ENCODE peak calls at places on chromosomes 1 and 21, in ten cellular contexts. U is HepG2, P is K562, B is stomach, L is GM12878, X is ovary, C is A549, H is tibial nerve, A is sigmoid colon, V is suprapubic skin. S is an unnamed sample.

GRCh38 chr21:14545906-14546480 is at the start of gene SAMSN1:
- DNase-seq in U (no peak), P (peak), B (peak), L (peak), X (no peak), C (no peak), H (no peak), A (peak), V (no peak), S (peak)

GRCh38 chr1:39896909-39897685 is 4.6 kb downstream of the MYCL start:
- DNase-seq in U (no peak), P (peak), B (no peak), L (no peak), X (no peak), C (no peak), H (no peak), A (no peak), V (no peak), S (no peak)

GRCh38 chr1:244092293-244093264 is 41.5 kb downstream of the ZBTB18 start:
- DNase-seq in U (no peak), P (no peak), B (no peak), L (no peak), X (no peak), C (peak), H (no peak), A (no peak), V (no peak), S (peak)

GRCh38 chr1:7831458-7831857 is 21.4 kb downstream of the UTS2 start:
- DNase-seq in U (no peak), P (peak), B (no peak), L (no peak), X (no peak), C (no peak), H (no peak), A (no peak), V (no peak), S (no peak)

GRCh38 chr1:20212685-20213331 is 26.5 kb upstream of the PLA2G2C start:
- DNase-seq in U (peak), P (peak), B (peak), L (no peak), X (peak), C (peak), H (no peak), A (peak), V (peak), S (peak)

GRCh38 chr1:210692796-210693195 is 364.1 kb downstream of the HHAT start:
- DNase-seq in U (no peak), P (no peak), B (no peak), L (no peak), X (no peak), C (no peak), H (no peak), A (no peak), V (no peak), S (no peak)

GRCh38 chr1:6351480-6352137 is 42.0 kb downstream of the ACOT7 start:
- DNase-seq in U (no peak), P (no peak), B (peak), L (no peak), X (no peak), C (no peak), H (no peak), A (peak), V (no peak), S (peak)

GRCh38 chr1:170891872-170892271 is 43.5 kb upstream of the MROH9 start:
- DNase-seq in U (no peak), P (no peak), B (no peak), L (no peak), X (no peak), C (no peak), H (no peak), A (no peak), V (no peak), S (peak)

GRCh38 chr21:45552696-45553391 is 10.6 kb upstream of the SLC19A1 start:
- DNase-seq in U (no peak), P (no peak), B (no peak), L (no peak), X (no peak), C (no peak), H (no peak), A (peak), V (peak), S (no peak)

GRCh38 chr1:163928649-163929048 is 606.9 kb downstream of the NUF2 start:
- DNase-seq in U (no peak), P (no peak), B (no peak), L (no peak), X (no peak), C (no peak), H (no peak), A (no peak), V (no peak), S (no peak)

GRCh38 chr1:82318921-82319320 is 518.2 kb downstream of the ADGRL2 start:
- DNase-seq in U (no peak), P (no peak), B (no peak), L (no peak), X (no peak), C (no peak), H (no peak), A (no peak), V (no peak), S (no peak)

GRCh38 chr1:156639601-156640101 is 2.3 kb upstream of the BCAN start:
- DNase-seq in U (no peak), P (no peak), B (no peak), L (no peak), X (no peak), C (no peak), H (no peak), A (no peak), V (no peak), S (no peak)

GRCh38 chr1:154170547-154171221 is 15.8 kb upstream of the NUP210L start:
- DNase-seq in U (no peak), P (no peak), B (no peak), L (no peak), X (no peak), C (no peak), H (no peak), A (no peak), V (no peak), S (no peak)

GRCh38 chr1:163796394-163796821 is 474.7 kb downstream of the NUF2 start:
- DNase-seq in U (no peak), P (no peak), B (no peak), L (no peak), X (peak), C (peak), H (no peak), A (no peak), V (no peak), S (no peak)

GRCh38 chr1:198848649-198849048 is 209.8 kb downstream of the PTPRC start:
- DNase-seq in U (no peak), P (no peak), B (no peak), L (no peak), X (no peak), C (no peak), H (no peak), A (no peak), V (no peak), S (no peak)

GRCh38 chr1:34688358-34688757 is 66.5 kb upstream of the GJB5 start:
- DNase-seq in U (peak), P (no peak), B (no peak), L (no peak), X (no peak), C (no peak), H (no peak), A (no peak), V (no peak), S (peak)

GRCh38 chr1:34693081-34693480 is 61.8 kb upstream of the GJB5 start:
- DNase-seq in U (no peak), P (no peak), B (no peak), L (no peak), X (no peak), C (no peak), H (no peak), A (no peak), V (no peak), S (no peak)

GRCh38 chr1:34686531-34686930 is 68.3 kb upstream of the GJB5 start:
- DNase-seq in U (no peak), P (no peak), B (no peak), L (no peak), X (no peak), C (no peak), H (no peak), A (no peak), V (no peak), S (no peak)

GRCh38 chr1:34694383-34694782 is 60.5 kb upstream of the GJB5 start:
- DNase-seq in U (no peak), P (no peak), B (no peak), L (no peak), X (no peak), C (no peak), H (no peak), A (no peak), V (no peak), S (no peak)

GRCh38 chr1:34690269-34690668 is 64.6 kb upstream of the GJB5 start:
- DNase-seq in U (no peak), P (no peak), B (no peak), L (no peak), X (no peak), C (no peak), H (no peak), A (no peak), V (no peak), S (no peak)
- TF ChIP-seq EP300 in U (no peak), P (no peak), B (no peak), L (no peak), X (no peak), C (no peak), H (no peak), A (no peak), V (no peak), S (no peak)

GRCh38 chr1:201888282-201889033 is at the start of gene SHISA4:
- DNase-seq in U (peak), P (peak), B (peak), L (no peak), X (peak), C (peak), H (peak), A (peak), V (peak), S (peak)
- TF ChIP-seq EP300 in U (no peak), P (no peak), B (no peak), L (no peak), X (no peak), C (no peak), H (no peak), A (no peak), V (no peak), S (no peak)

DNA sequence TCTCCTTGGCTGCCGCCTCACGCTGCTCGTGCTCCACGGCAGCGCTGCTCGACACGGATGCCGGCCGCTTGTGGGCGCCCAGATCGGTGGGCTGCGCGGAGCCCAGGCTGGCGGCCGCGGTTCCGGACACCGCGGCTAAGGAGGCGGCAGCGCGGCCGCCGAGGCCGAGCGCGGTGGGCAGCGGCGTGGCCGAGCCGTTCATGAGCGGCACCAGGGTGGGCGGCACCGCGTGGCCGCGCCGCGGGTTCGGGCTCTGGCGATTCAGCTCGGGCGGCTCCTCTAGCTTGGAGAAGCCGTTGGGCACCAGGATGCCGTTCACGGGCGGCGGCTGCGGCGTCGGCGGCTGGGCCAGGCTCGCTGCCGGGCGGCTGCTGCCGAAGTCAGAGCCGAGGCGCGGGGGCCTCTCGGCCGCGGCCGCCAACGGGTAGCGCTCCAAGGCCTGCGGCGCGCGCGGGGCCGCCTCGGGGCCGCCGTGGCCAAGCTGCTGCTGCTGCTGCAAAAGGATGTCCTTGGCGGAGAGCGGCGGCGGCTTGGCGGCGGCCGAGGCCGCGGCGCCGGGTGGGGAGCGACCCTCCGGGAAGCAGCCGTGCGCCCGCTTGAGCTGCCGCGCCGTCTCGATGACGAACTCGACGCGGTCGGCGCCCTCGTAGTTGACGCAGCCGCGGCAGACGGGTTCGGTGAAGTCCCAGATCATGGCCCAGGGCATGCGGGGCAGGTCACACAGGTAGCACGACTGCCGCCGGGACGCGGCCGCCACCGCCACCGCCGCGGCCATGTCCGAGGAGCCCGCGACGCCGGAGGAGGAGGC is 1.1 kb downstream of the IRF2BP2 start:
- DNase-seq in U (no peak), P (peak), B (peak), L (no peak), X (peak), C (peak), H (no peak), A (peak), V (peak), S (peak)
- TF ChIP-seq EP300 in U (no peak), P (no peak), B (no peak), L (no peak), X (no peak), C (no peak), H (no peak), A (no peak), V (no peak), S (no peak)

GRCh38 chr1:185464788-185465187 is 147.7 kb upstream of the IVNS1ABP start:
- DNase-seq in U (no peak), P (no peak), B (no peak), L (no peak), X (no peak), C (no peak), H (no peak), A (no peak), V (no peak), S (no peak)
- TF ChIP-seq EP300 in U (no peak), P (no peak), B (no peak), L (no peak), X (no peak), C (no peak), H (no peak), A (no peak), V (no peak), S (no peak)

GRCh38 chr1:111745670-111746613 is 6.7 kb upstream of the INKA2 start:
- DNase-seq in U (no peak), P (no peak), B (no peak), L (no peak), X (no peak), C (no peak), H (no peak), A (peak), V (no peak), S (no peak)

GRCh38 chr1:111747282-111747734 is 8.1 kb upstream of the INKA2 start:
- DNase-seq in U (peak), P (peak), B (peak), L (no peak), X (peak), C (peak), H (no peak), A (no peak), V (no peak), S (peak)

GRCh38 chr1:111747947-111748346 is 7.8 kb upstream of the DDX20 start:
- DNase-seq in U (no peak), P (no peak), B (no peak), L (no peak), X (no peak), C (no peak), H (no peak), A (no peak), V (no peak), S (no peak)

GRCh38 chr1:111748618-111749337 is 6.9 kb upstream of the DDX20 start:
- DNase-seq in U (no peak), P (no peak), B (no peak), L (no peak), X (no peak), C (no peak), H (no peak), A (no peak), V (no peak), S (no peak)

DNA sequence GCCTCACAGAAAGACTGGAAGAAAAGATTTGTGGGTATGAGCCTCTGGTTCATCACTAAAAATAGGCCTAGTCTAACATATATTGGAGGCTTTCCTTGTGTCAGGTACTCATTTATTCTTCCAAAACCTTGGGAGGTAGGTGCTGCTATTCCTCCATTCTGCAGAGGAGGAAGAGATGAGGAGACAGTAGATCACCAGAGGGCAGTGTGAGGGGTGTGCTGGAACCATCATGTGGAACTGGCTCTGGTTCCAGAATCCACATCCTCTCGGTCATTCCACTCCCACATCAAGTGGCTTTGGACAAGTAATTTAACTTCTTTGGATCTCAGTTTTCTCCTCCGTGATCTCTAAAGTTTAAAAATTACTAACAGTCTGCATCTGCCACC is 7.4 kb upstream of the INKA2 start:
- DNase-seq in U (no peak), P (peak), B (no peak), L (no peak), X (no peak), C (no peak), H (no peak), A (no peak), V (no peak), S (no peak)
- TF ChIP-seq EP300 in U (no peak), P (no peak), B (no peak), L (no peak), X (no peak), C (no peak), H (no peak), A (no peak), V (no peak), S (no peak)

GRCh38 chr1:25500694-25501093 is 42.7 kb upstream of the LDLRAP1 start:
- DNase-seq in U (no peak), P (no peak), B (no peak), L (no peak), X (no peak), C (no peak), H (no peak), A (no peak), V (no peak), S (no peak)

GRCh38 chr1:25504706-25505560 is 38.5 kb upstream of the LDLRAP1 start:
- DNase-seq in U (no peak), P (no peak), B (no peak), L (no peak), X (no peak), C (no peak), H (no peak), A (peak), V (no peak), S (no peak)

GRCh38 chr1:25503551-25504426 is 39.6 kb upstream of the LDLRAP1 start:
- DNase-seq in U (no peak), P (no peak), B (peak), L (no peak), X (no peak), C (peak), H (no peak), A (peak), V (no peak), S (peak)

GRCh38 chr1:25502957-25503356 is 40.4 kb upstream of the LDLRAP1 start:
- DNase-seq in U (no peak), P (no peak), B (no peak), L (no peak), X (no peak), C (no peak), H (no peak), A (peak), V (no peak), S (no peak)

DNA sequence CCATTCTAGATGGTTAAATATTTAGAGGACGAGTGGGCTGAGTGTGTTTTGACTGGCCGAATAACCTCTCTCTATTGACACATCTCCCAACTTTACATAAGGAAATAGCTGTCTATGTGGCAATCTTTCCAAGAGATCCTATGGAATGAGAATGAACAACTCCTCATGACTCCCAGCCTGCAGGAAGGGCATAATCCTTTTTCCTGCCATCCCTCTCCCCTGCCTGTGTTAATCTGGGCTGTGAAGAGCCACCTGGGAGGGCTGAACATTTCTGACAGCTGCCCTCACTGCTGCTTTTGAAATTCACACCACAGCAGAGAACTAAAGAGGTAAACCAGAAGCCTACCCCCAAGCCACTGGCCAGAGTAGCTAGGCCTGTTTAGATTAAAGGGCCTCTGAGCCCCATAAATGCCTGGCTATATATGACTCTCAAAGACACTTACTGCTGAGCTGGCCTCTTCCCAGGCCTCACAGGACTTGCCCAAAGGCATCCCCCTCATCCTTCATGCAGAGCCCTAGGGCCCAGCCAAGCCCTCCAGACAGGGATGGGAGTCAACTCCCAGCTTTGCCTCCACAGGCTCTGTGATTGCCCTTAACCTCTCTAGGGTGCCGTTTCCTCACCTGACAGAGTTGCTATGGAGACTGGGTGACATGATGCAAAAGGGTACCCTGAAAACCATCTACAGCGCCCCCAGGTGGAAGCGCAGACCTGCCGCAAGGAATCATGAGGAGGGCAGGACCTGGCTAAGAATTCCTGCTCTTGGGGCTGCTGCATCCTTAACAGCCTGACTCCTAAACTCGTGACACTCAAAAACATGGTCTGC is 42.0 kb upstream of the LDLRAP1 start:
- DNase-seq in U (peak), P (peak), B (no peak), L (no peak), X (no peak), C (peak), H (no peak), A (peak), V (no peak), S (peak)
- TF ChIP-seq EP300 in U (peak), P (no peak), B (no peak), L (no peak), X (no peak), C (no peak), H (no peak), A (no peak), V (no peak), S (no peak)

DNA sequence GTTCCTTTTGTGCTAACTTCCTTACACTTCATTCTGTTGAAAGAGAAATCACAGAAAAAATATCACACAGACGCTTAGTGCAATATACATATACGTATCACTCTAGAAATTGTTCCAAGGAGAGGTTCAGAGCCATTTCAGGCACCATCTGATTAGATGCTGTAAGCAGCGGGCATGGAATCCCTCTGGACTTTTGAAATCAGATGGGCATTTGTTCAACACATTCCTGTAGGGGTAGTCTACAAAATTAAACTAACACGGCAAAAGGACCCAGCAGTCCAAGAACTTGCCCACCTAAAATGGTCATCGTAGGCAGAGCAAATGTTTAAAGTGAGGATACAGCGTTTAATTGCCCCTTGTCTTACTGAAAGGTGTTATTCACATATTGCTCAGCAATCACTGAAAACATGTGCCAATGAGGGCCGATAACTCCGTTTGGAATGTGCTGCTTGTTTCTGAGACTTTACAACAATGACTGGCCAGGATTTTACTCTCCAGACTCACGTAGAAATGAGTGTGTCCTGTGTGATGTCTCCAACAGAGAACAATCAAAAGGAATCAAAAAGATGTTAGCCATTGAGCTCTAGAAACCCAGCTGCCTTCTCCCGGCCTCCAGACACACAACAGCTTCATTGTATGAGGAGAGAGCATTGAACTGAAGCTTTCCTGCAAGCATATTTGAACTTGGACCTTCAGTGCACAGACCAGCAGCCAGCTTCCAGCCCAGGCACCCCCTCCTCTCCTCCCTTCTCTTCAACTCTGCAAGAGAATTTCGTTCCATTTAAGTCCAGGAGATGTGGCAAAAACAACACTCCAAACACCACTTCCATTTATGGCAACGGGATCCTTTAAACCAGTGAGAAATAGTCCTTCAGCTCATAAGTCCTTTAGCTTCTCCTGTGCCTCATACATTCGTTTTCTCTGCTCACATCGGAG is 32.1 kb upstream of the ADORA3 start:
- DNase-seq in U (peak), P (no peak), B (no peak), L (no peak), X (no peak), C (no peak), H (no peak), A (peak), V (no peak), S (no peak)
- TF ChIP-seq EP300 in U (peak), P (no peak), B (no peak), L (no peak), X (no peak), C (no peak), H (no peak), A (peak), V (no peak), S (no peak)

GRCh38 chr1:2787163-2787911 is 14.2 kb downstream of the TTC34 start:
- DNase-seq in U (no peak), P (no peak), B (peak), L (no peak), X (no peak), C (no peak), H (no peak), A (peak), V (peak), S (no peak)
- TF ChIP-seq EP300 in U (no peak), P (no peak), B (no peak), L (no peak), X (no peak), C (no peak), H (no peak), A (no peak), V (no peak), S (no peak)